ENCODE peak calls at places on chromosomes 2 and 18, in seven cellular contexts. K is H1, Q is GM12878, L is HCT116, M is SK-N-SH, G is HepG2, X is K562. P is an unnamed sample.

GRCh38 chr2:40317047-40317446 is 134.8 kb downstream of the SLC8A1 start:
- DNase-seq in K (no peak), Q (no peak), L (no peak), M (no peak), G (no peak), X (no peak), P (no peak)

GRCh38 chr2:2043394-2043793 is 287.7 kb downstream of the MYT1L start:
- DNase-seq in K (no peak), Q (no peak), L (no peak), M (no peak), G (no peak), X (no peak), P (no peak)

GRCh38 chr18:40929389-40929788 is 1025.6 kb upstream of the PIK3C3 start:
- DNase-seq in K (no peak), Q (no peak), L (no peak), M (peak), G (no peak), X (no peak), P (no peak)

GRCh38 chr2:237727363-237727762 is 71.2 kb upstream of the RBM44 start:
- DNase-seq in K (no peak), Q (no peak), L (no peak), M (no peak), G (no peak), X (no peak), P (no peak)

GRCh38 chr2:79723830-79724229 is 211.0 kb downstream of the CTNNA2 start:
- DNase-seq in K (no peak), Q (no peak), L (no peak), M (no peak), G (no peak), X (no peak), P (no peak)

GRCh38 chr2:69385443-69386151 is 1.4 kb downstream of the GFPT1 start:
- DNase-seq in K (no peak), Q (no peak), L (peak), M (no peak), G (no peak), X (peak), P (no peak)

GRCh38 chr2:232315049-232315922 is 63.3 kb upstream of the ALPP start:
- DNase-seq in K (no peak), Q (peak), L (no peak), M (no peak), G (no peak), X (no peak), P (no peak)

GRCh38 chr2:150625300-150625699 is 137.8 kb upstream of the RND3 start:
- DNase-seq in K (no peak), Q (no peak), L (no peak), M (no peak), G (no peak), X (no peak), P (no peak)

GRCh38 chr2:72999729-73000725 is 71.5 kb downstream of the SFXN5 start:
- DNase-seq in K (no peak), Q (no peak), L (no peak), M (no peak), G (no peak), X (no peak), P (no peak)

GRCh38 chr18:36929601-36930000 is 100.7 kb downstream of the KIAA1328 start:
- DNase-seq in K (no peak), Q (no peak), L (no peak), M (no peak), G (no peak), X (no peak), P (no peak)

GRCh38 chr2:168669151-168669550 is 133.3 kb upstream of the NOSTRIN start:
- DNase-seq in K (no peak), Q (no peak), L (no peak), M (no peak), G (no peak), X (no peak), P (no peak)

GRCh38 chr2:75539955-75540716 is 20.6 kb downstream of the EVA1A start:
- DNase-seq in K (no peak), Q (no peak), L (no peak), M (no peak), G (no peak), X (no peak), P (no peak)

GRCh38 chr2:128452536-128453530 is 134.2 kb upstream of the HS6ST1 start:
- DNase-seq in K (no peak), Q (no peak), L (no peak), M (no peak), G (no peak), X (no peak), P (no peak)

GRCh38 chr2:212958133-212958532 is 193.3 kb downstream of the IKZF2 start:
- DNase-seq in K (no peak), Q (no peak), L (no peak), M (no peak), G (no peak), X (no peak), P (no peak)

GRCh38 chr18:63689064-63689463 is 13.7 kb upstream of the SERPINB11 start:
- DNase-seq in K (no peak), Q (no peak), L (no peak), M (no peak), G (no peak), X (no peak), P (no peak)

GRCh38 chr2:217685255-217685605 is 317.6 kb downstream of the TNS1 start:
- DNase-seq in K (no peak), Q (no peak), L (peak), M (no peak), G (peak), X (no peak), P (peak)

GRCh38 chr2:166329465-166329864 is 46.3 kb downstream of the SCN9A start:
- DNase-seq in K (no peak), Q (no peak), L (no peak), M (no peak), G (peak), X (no peak), P (no peak)

GRCh38 chr2:60597346-60597745 is 43.9 kb upstream of the BCL11A start:
- DNase-seq in K (no peak), Q (no peak), L (no peak), M (no peak), G (no peak), X (no peak), P (peak)

GRCh38 chr2:235105821-235106359 is 154.1 kb downstream of the SH3BP4 start:
- DNase-seq in K (no peak), Q (no peak), L (no peak), M (no peak), G (peak), X (no peak), P (no peak)

GRCh38 chr18:76572517-76573247 is 77.6 kb upstream of the ZNF516 start:
- DNase-seq in K (no peak), Q (no peak), L (no peak), M (no peak), G (peak), X (no peak), P (no peak)

GRCh38 chr2:38502107-38502506 is 100.6 kb downstream of the HNRNPLL start:
- DNase-seq in K (no peak), Q (no peak), L (no peak), M (no peak), G (no peak), X (no peak), P (no peak)

GRCh38 chr2:153519260-153519875 is 40.8 kb upstream of the RPRM start:
- DNase-seq in K (no peak), Q (peak), L (peak), M (peak), G (peak), X (peak), P (no peak)

GRCh38 chr18:2538844-2539243 is 32.5 kb downstream of the METTL4 start:
- DNase-seq in K (no peak), Q (no peak), L (no peak), M (no peak), G (no peak), X (no peak), P (no peak)

GRCh38 chr2:176103634-176104337 is 3.3 kb upstream of the HOXD11 start:
- DNase-seq in K (no peak), Q (no peak), L (no peak), M (no peak), G (no peak), X (no peak), P (no peak)

GRCh38 chr2:100818606-100819364 is 1.2 kb upstream of the NPAS2 start:
- DNase-seq in K (no peak), Q (no peak), L (peak), M (peak), G (peak), X (no peak), P (peak)

GRCh38 chr2:120432976-120433815 is 87.3 kb downstream of the INHBB start:
- DNase-seq in K (no peak), Q (no peak), L (no peak), M (no peak), G (no peak), X (no peak), P (no peak)

GRCh38 chr18:5510109-5510846 is 33.5 kb downstream of the EPB41L3 start:
- DNase-seq in K (no peak), Q (no peak), L (no peak), M (no peak), G (no peak), X (no peak), P (no peak)

GRCh38 chr2:40371525-40372277 is 80.2 kb downstream of the SLC8A1 start:
- DNase-seq in K (peak), Q (no peak), L (no peak), M (peak), G (no peak), X (no peak), P (no peak)

GRCh38 chr2:237459226-237459625 is 27.8 kb upstream of the MLPH start:
- DNase-seq in K (no peak), Q (no peak), L (no peak), M (no peak), G (no peak), X (no peak), P (no peak)

GRCh38 chr2:119367472-119368099 is 809 bp downstream of the DBI start:
- DNase-seq in K (no peak), Q (no peak), L (no peak), M (peak), G (peak), X (peak), P (peak)

GRCh38 chr2:25279091-25279651 is 62.6 kb downstream of the DNMT3A start:
- DNase-seq in K (no peak), Q (peak), L (no peak), M (no peak), G (no peak), X (no peak), P (no peak)
- TF ChIP-seq JUND in K (no peak), Q (no peak), L (no peak), M (no peak), G (no peak), X (no peak), P (no peak)

GRCh38 chr2:26618611-26619010 is 22.6 kb downstream of the CIB4 start:
- DNase-seq in K (no peak), Q (no peak), L (no peak), M (peak), G (no peak), X (no peak), P (no peak)

GRCh38 chr2:26619096-26619495 is 22.1 kb downstream of the CIB4 start:
- DNase-seq in K (no peak), Q (no peak), L (no peak), M (peak), G (no peak), X (no peak), P (no peak)

GRCh38 chr2:26616864-26617135 is 24.4 kb downstream of the CIB4 start:
- DNase-seq in K (no peak), Q (no peak), L (no peak), M (peak), G (no peak), X (no peak), P (no peak)

GRCh38 chr2:26616032-26616863 is 24.9 kb downstream of the CIB4 start:
- DNase-seq in K (no peak), Q (no peak), L (no peak), M (peak), G (no peak), X (no peak), P (no peak)

DNA sequence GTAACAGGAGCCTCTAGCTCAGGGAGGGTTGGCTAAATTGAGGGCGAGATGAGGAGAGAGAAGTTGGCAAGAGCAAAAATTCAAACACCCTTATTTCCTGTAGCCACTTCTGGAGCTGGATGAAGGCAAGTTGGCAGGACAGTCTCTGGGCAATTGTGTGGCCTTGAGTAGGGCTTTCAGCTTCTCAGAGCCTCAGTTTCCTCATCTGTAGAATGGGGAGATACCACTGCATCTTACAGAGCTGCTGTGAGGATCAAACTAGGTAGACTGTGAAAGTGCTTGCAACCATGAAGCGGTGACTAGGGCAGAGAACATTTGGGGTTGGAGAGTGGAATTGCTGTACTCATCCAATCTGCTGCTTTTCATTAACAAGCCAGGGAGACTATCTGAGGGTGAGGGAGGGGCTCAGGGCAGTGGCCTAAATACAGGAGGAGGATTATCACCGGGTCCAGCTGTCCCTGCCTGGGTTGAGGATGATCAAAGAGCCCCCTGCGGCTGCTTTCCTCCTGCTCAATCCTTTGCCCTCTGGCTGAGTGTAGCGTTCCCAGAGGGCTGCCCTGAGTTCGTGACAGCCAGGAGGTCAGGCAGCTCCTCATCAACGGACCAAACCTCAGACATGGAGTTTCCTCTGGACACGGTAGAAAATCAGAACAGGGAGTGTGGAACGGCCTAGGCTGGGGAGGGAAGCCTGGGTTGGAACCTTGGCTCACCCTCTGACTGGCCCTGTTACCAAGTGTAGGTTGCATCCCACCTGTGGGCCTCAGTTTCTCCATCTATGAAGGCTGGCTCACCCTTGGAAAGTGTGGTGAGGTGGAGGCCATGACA is 23.7 kb downstream of the CIB4 start:
- DNase-seq in K (no peak), Q (no peak), L (no peak), M (no peak), G (no peak), X (no peak), P (no peak)
- TF ChIP-seq JUND in K (no peak), Q (no peak), L (no peak), M (no peak), G (no peak), X (no peak), P (no peak)

GRCh38 chr2:113407446-113408099 is 29.9 kb upstream of the ZNG1B start:
- DNase-seq in K (no peak), Q (no peak), L (peak), M (no peak), G (peak), X (no peak), P (peak)

DNA sequence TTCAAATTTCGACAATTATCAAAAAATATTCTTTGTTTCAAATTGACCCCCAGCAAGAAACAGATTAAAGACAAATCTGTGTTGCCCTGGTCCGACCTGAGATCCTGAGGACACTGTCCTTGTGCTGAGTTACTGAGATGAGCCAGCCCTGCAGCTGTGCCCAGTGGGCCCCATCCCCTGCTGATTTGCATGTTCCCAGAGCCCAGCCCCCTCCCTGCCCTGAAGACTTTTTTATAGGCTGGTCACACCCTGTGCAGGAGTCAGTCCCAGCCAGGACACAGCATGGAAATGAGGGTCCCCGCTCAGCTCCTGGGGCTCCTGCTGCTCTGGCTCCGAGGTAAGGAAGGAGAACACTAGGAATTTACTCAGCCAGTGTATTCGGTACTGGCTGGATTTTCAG is 31.4 kb upstream of the ZNG1B start:
- DNase-seq in K (no peak), Q (no peak), L (no peak), M (no peak), G (no peak), X (no peak), P (no peak)
- TF ChIP-seq JUND in K (no peak), Q (no peak), L (no peak), M (no peak), G (no peak), X (no peak), P (no peak)

DNA sequence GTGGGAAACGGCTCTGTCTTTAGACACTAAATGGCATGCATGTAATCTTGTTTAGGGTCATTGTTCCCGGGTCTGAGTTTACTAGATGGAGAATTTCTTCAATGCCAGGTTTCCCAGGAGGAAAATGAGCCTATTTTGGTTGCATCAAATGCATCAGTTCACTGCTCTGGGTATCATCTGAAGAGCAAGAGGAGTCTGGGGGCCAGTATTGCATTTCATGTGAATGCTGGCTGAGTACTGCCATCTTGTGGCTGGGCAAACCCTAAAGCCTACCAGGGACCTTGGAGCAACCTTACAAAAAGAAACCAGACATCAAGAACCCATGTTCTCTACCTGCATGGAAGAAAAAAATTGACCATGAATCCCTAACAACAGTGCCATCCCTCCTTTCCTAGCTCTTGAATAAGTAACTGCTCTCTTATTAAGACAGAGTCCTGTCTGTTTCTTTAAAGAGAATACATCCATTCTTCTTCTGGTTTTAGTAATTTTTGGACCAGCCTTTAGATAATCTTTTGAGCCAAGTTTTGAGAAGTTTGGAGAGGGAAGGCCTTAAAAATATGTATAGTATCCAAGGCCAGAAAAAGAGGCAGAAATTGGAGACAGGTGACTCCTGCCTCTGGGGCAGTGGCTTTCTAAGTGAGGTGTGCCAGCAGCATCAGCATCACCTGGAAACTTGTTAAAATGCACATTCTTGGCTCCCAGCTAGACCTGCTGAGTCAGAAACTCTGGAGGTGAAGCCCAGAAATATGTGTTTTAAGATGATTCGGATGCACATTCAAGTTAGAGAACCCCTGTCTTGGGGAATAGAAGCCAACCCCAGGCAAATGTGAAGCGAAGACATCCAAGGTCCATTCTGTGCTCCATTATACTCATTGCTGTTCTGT is 261.0 kb upstream of the CXCR4 start:
- DNase-seq in K (peak), Q (no peak), L (peak), M (peak), G (peak), X (peak), P (peak)
- TF ChIP-seq JUND in K (no peak), Q (no peak), L (no peak), M (no peak), G (no peak), X (no peak), P (no peak)

DNA sequence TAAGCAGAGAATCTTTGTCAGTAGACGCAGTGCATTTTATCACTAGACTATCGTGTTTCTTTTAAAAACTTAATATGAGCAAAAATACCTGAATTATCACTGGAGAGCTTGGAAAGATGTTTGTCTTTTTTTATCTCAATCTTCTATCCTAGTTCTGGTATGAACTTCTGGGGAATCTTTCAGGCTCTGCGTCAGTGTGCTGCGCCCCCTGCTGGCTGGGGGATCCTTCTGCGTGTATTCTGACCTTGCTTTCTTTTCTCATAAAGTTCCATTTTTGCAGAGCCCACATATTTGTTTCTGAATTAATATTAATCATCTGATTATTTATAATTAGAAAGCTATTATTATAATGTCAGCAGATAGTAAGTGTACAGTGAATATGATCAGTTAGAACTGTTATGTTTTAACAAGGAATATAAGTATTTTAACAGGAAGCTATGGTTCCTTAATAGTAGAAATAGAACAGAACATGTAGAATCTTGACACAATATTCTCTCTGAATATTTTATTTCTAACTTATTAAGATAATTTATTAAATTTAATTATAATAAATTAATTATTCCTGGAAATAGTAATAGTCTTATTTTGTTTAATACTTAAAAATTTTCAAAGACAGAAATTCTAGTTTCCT is 945.0 kb upstream of the CRIM1 start:
- DNase-seq in K (peak), Q (peak), L (no peak), M (peak), G (peak), X (peak), P (peak)
- TF ChIP-seq JUND in K (no peak), Q (no peak), L (no peak), M (no peak), G (no peak), X (no peak), P (no peak)

DNA sequence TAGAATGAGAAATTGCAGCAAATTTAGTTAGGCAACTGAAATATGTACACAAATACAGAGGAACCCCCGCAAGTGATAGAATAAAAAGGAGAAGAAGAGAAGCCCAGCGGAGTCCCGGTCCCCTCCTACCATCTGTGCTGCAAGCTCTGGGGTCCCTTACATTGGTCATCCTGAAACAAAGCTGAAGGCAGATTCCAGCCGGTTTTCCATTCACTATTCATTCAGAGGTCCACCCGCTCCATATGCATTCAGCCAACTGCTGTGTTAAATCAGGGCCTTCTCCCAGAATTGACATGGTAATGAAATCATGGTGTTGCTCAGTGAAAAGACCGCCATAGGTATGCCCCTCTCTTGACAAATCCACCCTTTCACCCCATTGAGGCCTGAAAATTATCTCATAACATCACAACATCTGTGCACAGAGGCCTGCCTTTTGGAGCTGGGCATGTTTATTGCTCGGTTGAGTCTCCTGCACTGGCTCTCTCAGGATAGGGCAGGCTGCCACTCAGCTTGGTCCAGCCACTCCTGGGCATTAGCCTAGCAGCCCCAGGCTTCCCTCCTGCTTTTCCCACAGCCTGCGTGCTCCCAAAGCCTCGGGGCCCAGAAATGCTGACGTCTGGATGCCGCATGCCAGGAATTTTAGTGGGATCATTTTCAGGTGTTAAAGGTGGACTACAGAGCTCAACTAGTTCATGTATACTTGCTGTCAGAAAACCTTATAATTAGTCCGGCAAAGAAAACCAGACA is 39.4 kb upstream of the ID2 start:
- DNase-seq in K (no peak), Q (no peak), L (no peak), M (peak), G (no peak), X (no peak), P (no peak)
- TF ChIP-seq JUND in K (no peak), Q (no peak), L (no peak), M (no peak), G (no peak), X (no peak), P (no peak)

P was measured in T47D.